ENCODE peak calls at places on chromosomes 3 and 15, in seven cellular contexts. One of them, this sample, is unnamed.

GRCh38 chr3:84717894-84718293 is 240.9 kb upstream of the CADM2 start:
- DNase-seq in iris pigment epithelial cell: no peak
- DNase-seq in GM03348: no peak
- DNase-seq in effector memory CD4-positive, alpha-beta T cell: no peak
- DNase-seq in H9: no peak
- DNase-seq in AG09309: no peak
- DNase-seq in fibroblast of pulmonary artery: no peak
- DNase-seq in this sample: peak; percentile 2

GRCh38 chr3:27533718-27534578 is 49.8 kb upstream of the SLC4A7 start:
- DNase-seq in GM03348: peak; percentile 89
- DNase-seq in iris pigment epithelial cell: peak; percentile 93
- DNase-seq in H9: peak; percentile 95
- DNase-seq in AG09309: peak; percentile 98
- DNase-seq in fibroblast of pulmonary artery: peak; percentile 96
- DNase-seq in effector memory CD4-positive, alpha-beta T cell: peak; percentile 17
- DNase-seq in this sample: no peak

GRCh38 chr3:156792945-156793344 is 33.2 kb upstream of the LEKR1 start:
- DNase-seq in H9: no peak
- DNase-seq in iris pigment epithelial cell: peak; percentile 52
- DNase-seq in AG09309: no peak
- DNase-seq in effector memory CD4-positive, alpha-beta T cell: no peak
- DNase-seq in fibroblast of pulmonary artery: no peak
- DNase-seq in GM03348: no peak
- DNase-seq in this sample: no peak

GRCh38 chr3:192906940-192907339 is 10.7 kb downstream of the MB21D2 start:
- DNase-seq in iris pigment epithelial cell: no peak
- DNase-seq in AG09309: no peak
- DNase-seq in GM03348: no peak
- DNase-seq in fibroblast of pulmonary artery: no peak
- DNase-seq in effector memory CD4-positive, alpha-beta T cell: no peak
- DNase-seq in H9: no peak
- DNase-seq in this sample: no peak

GRCh38 chr3:115169808-115170207 is 22.7 kb upstream of the ZBTB20 start:
- DNase-seq in fibroblast of pulmonary artery: peak; percentile 17
- DNase-seq in AG09309: no peak
- DNase-seq in effector memory CD4-positive, alpha-beta T cell: no peak
- DNase-seq in iris pigment epithelial cell: no peak
- DNase-seq in H9: no peak
- DNase-seq in GM03348: peak; percentile 19
- DNase-seq in this sample: peak; percentile 13

GRCh38 chr3:33578325-33579180 is 138.3 kb upstream of the UBP1 start:
- DNase-seq in iris pigment epithelial cell: peak; percentile 51
- DNase-seq in AG09309: no peak
- DNase-seq in effector memory CD4-positive, alpha-beta T cell: no peak
- DNase-seq in fibroblast of pulmonary artery: peak; percentile 42
- DNase-seq in GM03348: peak; percentile 36
- DNase-seq in H9: no peak
- DNase-seq in this sample: no peak

GRCh38 chr3:28104896-28105554 is 136.4 kb upstream of the CMC1 start:
- DNase-seq in GM03348: no peak
- DNase-seq in AG09309: no peak
- DNase-seq in effector memory CD4-positive, alpha-beta T cell: no peak
- DNase-seq in fibroblast of pulmonary artery: no peak
- DNase-seq in iris pigment epithelial cell: no peak
- DNase-seq in H9: no peak
- DNase-seq in this sample: peak; percentile 60

GRCh38 chr3:179376474-179376873 is 29.0 kb downstream of the MFN1 start:
- DNase-seq in iris pigment epithelial cell: no peak
- DNase-seq in fibroblast of pulmonary artery: no peak
- DNase-seq in effector memory CD4-positive, alpha-beta T cell: no peak
- DNase-seq in GM03348: no peak
- DNase-seq in H9: no peak
- DNase-seq in AG09309: no peak
- DNase-seq in this sample: no peak

GRCh38 chr3:127702151-127702578 is 29.4 kb downstream of the ABTB1 start:
- DNase-seq in H9: no peak
- DNase-seq in GM03348: peak; percentile 44
- DNase-seq in fibroblast of pulmonary artery: no peak
- DNase-seq in iris pigment epithelial cell: no peak
- DNase-seq in effector memory CD4-positive, alpha-beta T cell: no peak
- DNase-seq in AG09309: no peak
- DNase-seq in this sample: no peak

GRCh38 chr3:122890077-122890484 is 95.2 kb downstream of the SLC49A4 start:
- DNase-seq in fibroblast of pulmonary artery: peak; percentile 76
- DNase-seq in iris pigment epithelial cell: peak; percentile 74
- DNase-seq in effector memory CD4-positive, alpha-beta T cell: no peak
- DNase-seq in AG09309: peak; percentile 7
- DNase-seq in H9: peak; percentile 91
- DNase-seq in GM03348: peak; percentile 81
- DNase-seq in this sample: no peak

GRCh38 chr3:107985496-107985895 is 105.3 kb downstream of the CD47 start:
- DNase-seq in AG09309: no peak
- DNase-seq in GM03348: no peak
- DNase-seq in effector memory CD4-positive, alpha-beta T cell: no peak
- DNase-seq in iris pigment epithelial cell: no peak
- DNase-seq in H9: no peak
- DNase-seq in fibroblast of pulmonary artery: no peak
- DNase-seq in this sample: no peak

GRCh38 chr3:81045976-81046375 is 715.5 kb downstream of the GBE1 start:
- DNase-seq in effector memory CD4-positive, alpha-beta T cell: no peak
- DNase-seq in fibroblast of pulmonary artery: no peak
- DNase-seq in iris pigment epithelial cell: peak; percentile 56
- DNase-seq in GM03348: no peak
- DNase-seq in AG09309: no peak
- DNase-seq in H9: no peak
- DNase-seq in this sample: no peak

GRCh38 chr15:32844118-32844711 is 126.4 kb downstream of the GREM1 start:
- DNase-seq in AG09309: no peak
- DNase-seq in H9: no peak
- DNase-seq in fibroblast of pulmonary artery: peak; percentile 76
- DNase-seq in GM03348: no peak
- DNase-seq in effector memory CD4-positive, alpha-beta T cell: no peak
- DNase-seq in iris pigment epithelial cell: no peak
- DNase-seq in this sample: no peak

GRCh38 chr15:49383266-49383665 is 39.8 kb upstream of the FGF7 start:
- DNase-seq in effector memory CD4-positive, alpha-beta T cell: no peak
- DNase-seq in fibroblast of pulmonary artery: peak; percentile 18
- DNase-seq in AG09309: no peak
- DNase-seq in H9: no peak
- DNase-seq in iris pigment epithelial cell: peak; percentile 58
- DNase-seq in GM03348: no peak
- DNase-seq in this sample: no peak

GRCh38 chr3:17645074-17645698 is 97.2 kb downstream of the TBC1D5 start:
- DNase-seq in GM03348: peak; percentile 36
- DNase-seq in AG09309: no peak
- DNase-seq in H9: no peak
- DNase-seq in iris pigment epithelial cell: peak; percentile 78
- DNase-seq in fibroblast of pulmonary artery: peak; percentile 86
- DNase-seq in effector memory CD4-positive, alpha-beta T cell: no peak
- DNase-seq in this sample: peak; percentile 4

GRCh38 chr3:69748503-69748902 is 9.2 kb downstream of the MITF start:
- DNase-seq in fibroblast of pulmonary artery: no peak
- DNase-seq in effector memory CD4-positive, alpha-beta T cell: no peak
- DNase-seq in AG09309: no peak
- DNase-seq in GM03348: no peak
- DNase-seq in H9: no peak
- DNase-seq in iris pigment epithelial cell: no peak
- DNase-seq in this sample: no peak

GRCh38 chr15:85580914-85581313 is 200.5 kb downstream of the AKAP13 start:
- DNase-seq in iris pigment epithelial cell: peak; percentile 35
- DNase-seq in AG09309: no peak
- DNase-seq in H9: no peak
- DNase-seq in fibroblast of pulmonary artery: no peak
- DNase-seq in effector memory CD4-positive, alpha-beta T cell: peak; percentile 19
- DNase-seq in GM03348: no peak
- DNase-seq in this sample: no peak

GRCh38 chr15:63892794-63893441 is 59.2 kb upstream of the HERC1 start:
- DNase-seq in H9: no peak
- DNase-seq in effector memory CD4-positive, alpha-beta T cell: peak; percentile 47
- DNase-seq in iris pigment epithelial cell: no peak
- DNase-seq in fibroblast of pulmonary artery: no peak
- DNase-seq in GM03348: no peak
- DNase-seq in AG09309: no peak
- DNase-seq in this sample: no peak

GRCh38 chr3:48208088-48208487 is 15.2 kb upstream of the CAMP start:
- DNase-seq in fibroblast of pulmonary artery: no peak
- DNase-seq in AG09309: no peak
- DNase-seq in GM03348: no peak
- DNase-seq in iris pigment epithelial cell: no peak
- DNase-seq in H9: no peak
- DNase-seq in effector memory CD4-positive, alpha-beta T cell: no peak
- DNase-seq in this sample: no peak

GRCh38 chr3:193114431-193115340 is 126.3 kb upstream of the PLAAT1 start:
- DNase-seq in fibroblast of pulmonary artery: no peak
- DNase-seq in iris pigment epithelial cell: no peak
- DNase-seq in AG09309: no peak
- DNase-seq in H9: no peak
- DNase-seq in effector memory CD4-positive, alpha-beta T cell: no peak
- DNase-seq in GM03348: no peak
- DNase-seq in this sample: no peak

GRCh38 chr15:30905821-30906220 is 2.1 kb downstream of the FAN1 start:
- DNase-seq in fibroblast of pulmonary artery: no peak
- DNase-seq in H9: no peak
- DNase-seq in GM03348: no peak
- DNase-seq in AG09309: no peak
- DNase-seq in iris pigment epithelial cell: no peak
- DNase-seq in effector memory CD4-positive, alpha-beta T cell: no peak
- DNase-seq in this sample: no peak

GRCh38 chr3:108489776-108490175 is 20.6 kb downstream of the MYH15 start:
- DNase-seq in iris pigment epithelial cell: peak; percentile 46
- DNase-seq in fibroblast of pulmonary artery: peak; percentile 79
- DNase-seq in effector memory CD4-positive, alpha-beta T cell: peak; percentile 30
- DNase-seq in GM03348: peak; percentile 60
- DNase-seq in AG09309: no peak
- DNase-seq in H9: peak; percentile 34
- DNase-seq in this sample: peak; percentile 17

GRCh38 chr15:36912311-36912712 is 188.0 kb downstream of the MEIS2 start:
- DNase-seq in fibroblast of pulmonary artery: peak; percentile 58
- DNase-seq in GM03348: peak; percentile 34
- DNase-seq in effector memory CD4-positive, alpha-beta T cell: no peak
- DNase-seq in H9: no peak
- DNase-seq in AG09309: no peak
- DNase-seq in iris pigment epithelial cell: peak; percentile 57
- DNase-seq in this sample: no peak

GRCh38 chr3:161069441-161070251 is 35.5 kb downstream of the B3GALNT1 start:
- DNase-seq in effector memory CD4-positive, alpha-beta T cell: no peak
- DNase-seq in H9: no peak
- DNase-seq in fibroblast of pulmonary artery: peak; percentile 80
- DNase-seq in GM03348: peak; percentile 71
- DNase-seq in iris pigment epithelial cell: peak; percentile 73
- DNase-seq in AG09309: peak; percentile 54
- DNase-seq in this sample: peak; percentile 27

GRCh38 chr15:48031466-48031865 is 89.3 kb upstream of the SLC24A5 start:
- DNase-seq in fibroblast of pulmonary artery: no peak
- DNase-seq in effector memory CD4-positive, alpha-beta T cell: no peak
- DNase-seq in iris pigment epithelial cell: no peak
- DNase-seq in H9: no peak
- DNase-seq in GM03348: no peak
- DNase-seq in AG09309: no peak
- DNase-seq in this sample: no peak

GRCh38 chr3:25582242-25582641 is 82.5 kb downstream of the TOP2B start:
- DNase-seq in GM03348: peak; percentile 90
- DNase-seq in H9: no peak
- DNase-seq in AG09309: peak; percentile 48
- DNase-seq in fibroblast of pulmonary artery: peak; percentile 77
- DNase-seq in iris pigment epithelial cell: peak; percentile 93
- DNase-seq in effector memory CD4-positive, alpha-beta T cell: no peak
- DNase-seq in this sample: no peak

GRCh38 chr3:47838503-47838902 is 35.6 kb downstream of the DHX30 start:
- DNase-seq in H9: no peak
- DNase-seq in AG09309: no peak
- DNase-seq in fibroblast of pulmonary artery: no peak
- DNase-seq in GM03348: no peak
- DNase-seq in effector memory CD4-positive, alpha-beta T cell: no peak
- DNase-seq in iris pigment epithelial cell: no peak
- DNase-seq in this sample: no peak

GRCh38 chr15:78131295-78132021 is at the start of gene CIB2:
- DNase-seq in fibroblast of pulmonary artery: peak; percentile 53
- DNase-seq in iris pigment epithelial cell: peak; percentile 47
- DNase-seq in AG09309: no peak
- DNase-seq in effector memory CD4-positive, alpha-beta T cell: peak; percentile 71
- DNase-seq in H9: peak; percentile 86
- DNase-seq in GM03348: peak; percentile 96
- DNase-seq in this sample: peak; percentile 76

GRCh38 chr3:148992027-148992634 is 791 bp downstream of the GYG1 start:
- DNase-seq in effector memory CD4-positive, alpha-beta T cell: no peak
- DNase-seq in iris pigment epithelial cell: no peak
- DNase-seq in fibroblast of pulmonary artery: peak; percentile 35
- DNase-seq in H9: peak; percentile 44
- DNase-seq in AG09309: no peak
- DNase-seq in GM03348: peak; percentile 71
- DNase-seq in this sample: peak; percentile 33

GRCh38 chr3:13272831-13273603 is 147.1 kb downstream of the NUP210 start:
- DNase-seq in iris pigment epithelial cell: no peak
- DNase-seq in effector memory CD4-positive, alpha-beta T cell: no peak
- DNase-seq in GM03348: no peak
- DNase-seq in AG09309: no peak
- DNase-seq in H9: no peak
- DNase-seq in fibroblast of pulmonary artery: no peak
- DNase-seq in this sample: peak; percentile 86

GRCh38 chr3:40718681-40719080 is 193.9 kb downstream of the ZNF621 start:
- DNase-seq in fibroblast of pulmonary artery: no peak
- DNase-seq in GM03348: no peak
- DNase-seq in effector memory CD4-positive, alpha-beta T cell: no peak
- DNase-seq in AG09309: no peak
- DNase-seq in iris pigment epithelial cell: no peak
- DNase-seq in H9: no peak
- DNase-seq in this sample: no peak

GRCh38 chr15:92510163-92510882 is 116.6 kb downstream of the ST8SIA2 start:
- DNase-seq in GM03348: no peak
- DNase-seq in H9: peak; percentile 72
- DNase-seq in AG09309: no peak
- DNase-seq in effector memory CD4-positive, alpha-beta T cell: no peak
- DNase-seq in fibroblast of pulmonary artery: no peak
- DNase-seq in iris pigment epithelial cell: no peak
- DNase-seq in this sample: no peak